ENCODE peak calls at places on chromosomes 1 and 21, in four cellular contexts. One of them, this sample, is unnamed.

GRCh38 chr1:7755448-7755847 is 15.6 kb upstream of the VAMP3 start:
- DNase-seq in heart left ventricle: no peak
- DNase-seq in fibroblast of the aortic adventitia: peak
- DNase-seq in lower lobe of right lung: no peak
- DNase-seq in this sample: no peak

GRCh38 chr1:30450148-30450817 is 273.1 kb downstream of the MATN1 start:
- DNase-seq in heart left ventricle: no peak
- DNase-seq in fibroblast of the aortic adventitia: no peak
- DNase-seq in lower lobe of right lung: no peak
- DNase-seq in this sample: no peak

GRCh38 chr1:222665964-222666363 is 46.3 kb downstream of the AIDA start:
- DNase-seq in heart left ventricle: no peak
- DNase-seq in fibroblast of the aortic adventitia: no peak
- DNase-seq in lower lobe of right lung: no peak
- DNase-seq in this sample: no peak

GRCh38 chr1:234933475-234933874 is 195.2 kb downstream of the TOMM20 start:
- DNase-seq in heart left ventricle: peak
- DNase-seq in fibroblast of the aortic adventitia: peak
- DNase-seq in lower lobe of right lung: peak
- DNase-seq in this sample: no peak

GRCh38 chr1:91700332-91700731 is 185.6 kb downstream of the TGFBR3 start:
- DNase-seq in heart left ventricle: no peak
- DNase-seq in fibroblast of the aortic adventitia: peak
- DNase-seq in lower lobe of right lung: no peak
- DNase-seq in this sample: no peak

GRCh38 chr1:231340328-231341013 is 2.4 kb downstream of the SPRTN start:
- DNase-seq in heart left ventricle: no peak
- DNase-seq in fibroblast of the aortic adventitia: no peak
- DNase-seq in lower lobe of right lung: no peak
- DNase-seq in this sample: no peak

GRCh38 chr1:145785481-145785880 is 38.4 kb downstream of the RNF115 start:
- DNase-seq in heart left ventricle: no peak
- DNase-seq in fibroblast of the aortic adventitia: peak
- DNase-seq in lower lobe of right lung: no peak
- DNase-seq in this sample: no peak

GRCh38 chr1:7404046-7404742 is 366.9 kb upstream of the VAMP3 start:
- DNase-seq in heart left ventricle: no peak
- DNase-seq in fibroblast of the aortic adventitia: no peak
- DNase-seq in lower lobe of right lung: no peak
- DNase-seq in this sample: peak

GRCh38 chr1:164644774-164645634 is 86.0 kb downstream of the PBX1 start:
- DNase-seq in heart left ventricle: no peak
- DNase-seq in fibroblast of the aortic adventitia: peak
- DNase-seq in lower lobe of right lung: no peak
- DNase-seq in this sample: no peak

DNA sequence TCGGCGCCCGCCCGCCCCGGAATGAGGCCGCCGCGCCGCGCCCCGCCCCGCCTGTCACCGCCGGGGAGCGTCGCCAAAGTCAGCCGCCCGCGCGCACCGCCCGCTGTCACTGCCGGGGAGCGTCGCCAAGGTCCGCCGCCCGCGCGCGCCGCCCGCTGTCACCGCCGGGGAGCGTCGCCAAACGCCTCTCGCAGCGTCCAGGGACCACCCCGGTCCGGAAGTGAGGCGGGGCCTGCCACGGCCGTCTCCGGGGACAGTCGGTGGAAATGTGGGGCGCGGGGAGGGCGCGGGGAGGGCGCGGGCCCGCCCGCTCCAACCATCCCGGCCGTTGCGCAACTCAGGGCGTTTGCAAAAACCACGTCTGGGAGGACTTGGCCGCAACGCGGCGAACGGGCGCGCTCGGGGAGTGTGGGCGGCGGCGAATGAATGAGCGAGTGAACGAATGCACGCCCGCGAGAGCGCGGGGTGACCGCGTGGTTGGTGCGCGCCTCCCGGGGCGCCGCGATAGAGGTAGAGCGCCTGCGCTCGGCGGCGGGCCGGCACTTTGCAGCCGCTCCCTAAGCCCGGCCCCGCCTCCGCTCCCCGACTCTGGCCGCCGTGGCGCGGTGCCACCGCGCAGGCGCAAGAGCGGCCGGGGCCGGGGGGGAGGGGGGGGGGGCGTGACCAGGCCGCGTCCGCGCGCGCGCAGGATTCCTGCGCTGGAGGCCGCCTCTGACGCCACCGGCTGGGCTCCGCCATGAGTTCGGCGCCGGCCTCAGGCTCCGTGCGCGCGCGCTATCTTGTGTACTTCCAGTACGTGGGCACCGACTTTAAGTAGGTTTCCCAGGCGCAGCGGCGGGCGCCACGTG is at the start of the genes ACAP3 and PUSL1:
- DNase-seq in heart left ventricle: peak
- DNase-seq in fibroblast of the aortic adventitia: peak
- DNase-seq in lower lobe of right lung: peak
- DNase-seq in this sample: no peak
- TF ChIP-seq CTCF in heart left ventricle: no peak
- TF ChIP-seq CTCF in fibroblast of the aortic adventitia: no peak
- TF ChIP-seq CTCF in lower lobe of right lung: peak
- TF ChIP-seq CTCF in this sample: peak

GRCh38 chr1:44909949-44910594 is 67.0 kb upstream of the PTCH2 start:
- DNase-seq in heart left ventricle: no peak
- DNase-seq in fibroblast of the aortic adventitia: peak
- DNase-seq in lower lobe of right lung: no peak
- DNase-seq in this sample: no peak

GRCh38 chr1:44905276-44905675 is 62.2 kb upstream of the PTCH2 start:
- DNase-seq in heart left ventricle: no peak
- DNase-seq in fibroblast of the aortic adventitia: peak
- DNase-seq in lower lobe of right lung: no peak
- DNase-seq in this sample: no peak

GRCh38 chr1:44911042-44911441 is 68.0 kb upstream of the PTCH2 start:
- DNase-seq in heart left ventricle: no peak
- DNase-seq in fibroblast of the aortic adventitia: no peak
- DNase-seq in lower lobe of right lung: no peak
- DNase-seq in this sample: no peak

GRCh38 chr1:44908427-44908826 is 65.4 kb upstream of the PTCH2 start:
- DNase-seq in heart left ventricle: no peak
- DNase-seq in fibroblast of the aortic adventitia: no peak
- DNase-seq in lower lobe of right lung: no peak
- DNase-seq in this sample: no peak

DNA sequence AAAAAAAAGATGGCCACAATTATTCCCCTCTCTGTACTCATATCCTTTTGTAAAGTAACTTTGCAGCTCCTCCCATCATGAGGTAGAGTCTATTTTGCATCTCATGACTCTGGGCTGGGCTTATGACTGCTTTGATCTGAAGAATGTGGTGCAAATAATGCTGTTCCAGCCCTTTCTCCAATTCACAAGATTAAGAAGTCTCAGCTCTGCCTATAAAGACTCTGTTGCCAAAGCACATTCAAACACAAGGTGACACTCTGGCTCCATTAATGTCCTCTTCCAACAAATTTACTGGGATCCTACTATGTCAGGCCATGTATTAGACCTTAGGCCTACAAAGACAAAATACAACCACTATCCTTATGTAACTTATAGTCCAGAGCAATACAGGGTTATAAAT is 64.9 kb upstream of the PTCH2 start:
- DNase-seq in heart left ventricle: no peak
- DNase-seq in fibroblast of the aortic adventitia: peak
- DNase-seq in lower lobe of right lung: no peak
- DNase-seq in this sample: no peak
- TF ChIP-seq CTCF in heart left ventricle: no peak
- TF ChIP-seq CTCF in fibroblast of the aortic adventitia: no peak
- TF ChIP-seq CTCF in lower lobe of right lung: no peak
- TF ChIP-seq CTCF in this sample: peak

GRCh38 chr1:16351994-16352841 is at the start of gene FBXO42:
- DNase-seq in heart left ventricle: peak
- DNase-seq in fibroblast of the aortic adventitia: peak
- DNase-seq in lower lobe of right lung: peak
- DNase-seq in this sample: peak
- TF ChIP-seq CTCF in heart left ventricle: peak
- TF ChIP-seq CTCF in fibroblast of the aortic adventitia: peak
- TF ChIP-seq CTCF in lower lobe of right lung: peak
- TF ChIP-seq CTCF in this sample: peak

DNA sequence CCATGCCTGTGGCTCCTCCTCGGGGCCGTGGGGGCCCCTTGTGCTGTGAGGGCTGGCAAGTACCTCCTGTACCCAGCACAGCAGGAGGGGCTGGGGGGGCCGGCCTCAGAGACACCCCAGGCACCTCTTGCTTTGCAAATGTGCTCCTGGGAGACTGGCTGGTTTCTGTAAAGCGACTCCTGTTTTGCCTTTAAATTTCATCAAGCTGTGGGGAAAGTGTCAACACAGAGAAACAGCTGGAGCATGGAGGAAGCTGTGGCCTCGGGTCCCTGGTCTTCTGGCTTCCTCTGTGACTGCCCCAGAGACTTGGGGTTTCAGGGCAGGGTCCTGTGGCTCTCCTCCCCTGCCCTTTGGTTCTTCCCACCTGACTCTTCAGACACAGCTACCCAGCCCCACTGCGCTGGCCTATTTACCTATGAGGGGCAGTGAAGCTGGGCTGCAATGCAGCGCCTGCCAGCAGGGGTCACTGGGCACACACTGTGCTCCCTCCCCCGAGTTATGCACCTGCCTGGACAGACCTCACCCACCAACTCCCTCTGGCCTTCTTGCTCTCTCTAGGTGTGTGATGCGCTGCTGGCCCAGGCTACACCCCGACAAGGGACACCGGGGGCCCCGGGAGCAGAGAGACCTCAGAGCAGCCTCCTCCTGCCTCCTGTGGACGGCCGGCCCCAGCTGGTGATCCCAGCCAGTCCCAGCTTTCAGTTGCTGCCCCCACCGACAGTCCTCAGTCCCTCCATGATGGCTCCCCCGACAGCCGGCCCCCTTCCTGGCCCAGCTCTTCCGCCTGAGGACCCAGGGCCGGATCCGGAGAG is 17.6 kb upstream of the PEX10 start:
- DNase-seq in heart left ventricle: no peak
- DNase-seq in fibroblast of the aortic adventitia: no peak
- DNase-seq in lower lobe of right lung: no peak
- DNase-seq in this sample: no peak
- TF ChIP-seq CTCF in heart left ventricle: no peak
- TF ChIP-seq CTCF in fibroblast of the aortic adventitia: peak
- TF ChIP-seq CTCF in lower lobe of right lung: peak
- TF ChIP-seq CTCF in this sample: peak

GRCh38 chr1:226638608-226639007 is 90.0 kb downstream of the STUM start:
- DNase-seq in heart left ventricle: no peak
- DNase-seq in fibroblast of the aortic adventitia: no peak
- DNase-seq in lower lobe of right lung: peak
- DNase-seq in this sample: peak

GRCh38 chr1:226638001-226638601 is 89.5 kb downstream of the STUM start:
- DNase-seq in heart left ventricle: peak
- DNase-seq in fibroblast of the aortic adventitia: no peak
- DNase-seq in lower lobe of right lung: peak
- DNase-seq in this sample: peak

GRCh38 chr1:226635456-226635941 is 86.9 kb downstream of the STUM start:
- DNase-seq in heart left ventricle: peak
- DNase-seq in fibroblast of the aortic adventitia: no peak
- DNase-seq in lower lobe of right lung: peak
- DNase-seq in this sample: peak

GRCh38 chr1:226636847-226637096 is 88.2 kb downstream of the STUM start:
- DNase-seq in heart left ventricle: no peak
- DNase-seq in fibroblast of the aortic adventitia: no peak
- DNase-seq in lower lobe of right lung: no peak
- DNase-seq in this sample: no peak

DNA sequence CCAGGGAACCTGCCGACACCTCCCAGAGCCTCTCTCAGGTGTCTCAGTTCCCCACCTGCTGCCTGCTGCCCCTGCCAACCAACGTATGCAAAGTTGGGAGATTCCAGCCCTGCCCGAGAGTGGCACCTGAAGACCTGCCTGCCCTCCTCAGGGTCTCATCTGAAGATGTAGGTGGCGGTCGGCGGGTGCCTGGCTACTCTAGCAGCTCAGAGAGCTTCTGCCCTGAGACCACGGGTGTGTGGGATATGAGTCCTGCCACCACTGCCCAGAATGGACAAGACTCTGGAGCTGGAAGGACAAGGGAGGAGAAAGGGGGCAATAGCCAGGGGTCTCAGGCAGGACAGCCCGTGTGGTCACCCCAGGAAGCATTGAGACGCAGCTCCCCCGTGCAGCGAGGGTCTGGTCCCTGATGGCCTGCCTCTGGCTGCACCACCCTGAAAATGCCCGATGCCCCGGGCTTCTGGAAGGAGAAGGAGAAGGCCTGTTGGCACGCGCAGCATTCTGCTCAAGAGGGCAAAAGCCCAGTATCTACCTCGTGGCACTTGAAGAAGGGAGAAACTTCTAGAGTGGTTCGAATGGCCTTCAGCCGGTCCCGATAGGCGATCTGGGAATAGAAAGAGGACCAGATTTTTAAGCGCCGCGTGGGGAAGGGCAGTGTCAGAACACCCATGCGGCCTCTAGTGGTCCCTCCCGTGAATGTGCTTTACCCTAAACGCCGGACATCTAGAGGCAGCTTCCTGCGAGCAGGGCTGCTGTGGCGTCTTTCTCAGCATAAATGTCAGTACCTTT is 88.8 kb downstream of the STUM start:
- DNase-seq in heart left ventricle: peak
- DNase-seq in fibroblast of the aortic adventitia: peak
- DNase-seq in lower lobe of right lung: no peak
- DNase-seq in this sample: peak
- TF ChIP-seq CTCF in heart left ventricle: peak
- TF ChIP-seq CTCF in fibroblast of the aortic adventitia: peak
- TF ChIP-seq CTCF in lower lobe of right lung: peak
- TF ChIP-seq CTCF in this sample: peak

GRCh38 chr21:45386336-45386727 is 18.6 kb upstream of the COL18A1 start:
- DNase-seq in heart left ventricle: peak
- DNase-seq in fibroblast of the aortic adventitia: no peak
- DNase-seq in lower lobe of right lung: peak
- DNase-seq in this sample: peak

GRCh38 chr21:45388011-45388521 is 16.9 kb upstream of the COL18A1 start:
- DNase-seq in heart left ventricle: peak
- DNase-seq in fibroblast of the aortic adventitia: no peak
- DNase-seq in lower lobe of right lung: peak
- DNase-seq in this sample: peak

GRCh38 chr21:45387506-45387905 is 17.5 kb upstream of the COL18A1 start:
- DNase-seq in heart left ventricle: no peak
- DNase-seq in fibroblast of the aortic adventitia: no peak
- DNase-seq in lower lobe of right lung: no peak
- DNase-seq in this sample: peak

GRCh38 chr21:45385549-45386050 is 19.4 kb upstream of the COL18A1 start:
- DNase-seq in heart left ventricle: peak
- DNase-seq in fibroblast of the aortic adventitia: no peak
- DNase-seq in lower lobe of right lung: peak
- DNase-seq in this sample: no peak

DNA sequence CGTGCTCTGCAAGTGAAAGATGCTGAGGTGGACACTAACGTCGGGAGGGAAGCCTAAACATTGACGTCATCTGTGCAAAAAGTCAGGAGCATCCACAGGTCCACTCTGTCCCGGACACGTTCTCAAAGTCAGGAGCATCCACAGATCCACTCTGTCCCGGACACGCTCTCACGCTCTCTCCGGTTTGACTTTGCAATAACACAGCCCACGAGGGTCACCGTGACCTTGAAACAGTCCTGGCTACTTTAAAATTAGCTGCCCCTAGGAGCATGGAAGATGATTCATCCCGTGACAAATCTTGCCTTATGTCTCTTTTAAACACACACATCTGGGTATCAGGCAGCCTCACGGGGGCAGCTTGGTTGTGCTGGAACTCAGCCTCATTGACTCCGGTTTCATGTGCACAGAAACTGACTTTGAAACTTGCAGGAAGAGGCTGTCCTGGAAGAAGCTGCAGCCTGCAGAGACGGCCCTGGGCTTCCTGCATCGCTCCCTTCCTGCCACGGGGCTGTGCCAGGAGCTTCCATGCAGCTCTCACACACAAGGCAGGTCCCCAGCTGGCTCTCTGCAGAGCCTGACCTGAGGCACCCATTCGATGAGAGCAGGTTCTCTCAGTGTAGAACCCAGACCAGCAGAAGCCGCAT is 18.1 kb upstream of the COL18A1 start:
- DNase-seq in heart left ventricle: peak
- DNase-seq in fibroblast of the aortic adventitia: peak
- DNase-seq in lower lobe of right lung: peak
- DNase-seq in this sample: peak
- TF ChIP-seq CTCF in heart left ventricle: peak
- TF ChIP-seq CTCF in fibroblast of the aortic adventitia: peak
- TF ChIP-seq CTCF in lower lobe of right lung: no peak
- TF ChIP-seq CTCF in this sample: peak

This sample was measured in chondrocyte.